ENCODE peak calls at places on chromosome 22, in four cellular contexts. U, K, H and R are unnamed samples.

GRCh38 chr22:43852605-43853327 is 9.5 kb downstream of the SULT4A1 start:
- DNase-seq in U (no peak), H (no peak), K (no peak), R (no peak)

GRCh38 chr22:47341464-47341863 is 579.0 kb downstream of the TBC1D22A start:
- DNase-seq in K (no peak), H (no peak), U (no peak), R (no peak)

GRCh38 chr22:19121631-19122142 is 525 bp downstream of the DGCR2 start:
- DNase-seq in H (no peak), U (peak), K (no peak), R (no peak)

GRCh38 chr22:43101306-43101705 is 9.2 kb upstream of the BIK start:
- DNase-seq in K (no peak), H (no peak), U (no peak), R (no peak)

GRCh38 chr22:17247832-17248231 is 28.6 kb upstream of the ADA2 start:
- DNase-seq in H (no peak), U (no peak), K (no peak), R (no peak)

GRCh38 chr22:44719586-44720368 is 17.8 kb downstream of the PRR5 start:
- DNase-seq in H (no peak), K (no peak), U (no peak), R (no peak)

GRCh38 chr22:20563464-20563906 is 56.1 kb downstream of the MED15 start:
- DNase-seq in U (no peak), K (no peak), H (no peak), R (no peak)

GRCh38 chr22:50481440-50482106 is at the start of gene ADM2:
- DNase-seq in U (peak), K (no peak), H (no peak), R (no peak)

GRCh38 chr22:42434283-42434682 is 2.1 kb upstream of the NFAM1 start:
- DNase-seq in H (no peak), U (no peak), K (no peak), R (no peak)

GRCh38 chr22:28736296-28737155 is 5.1 kb downstream of the CHEK2 start:
- DNase-seq in K (no peak), H (no peak), U (no peak), R (no peak)

GRCh38 chr22:27754247-27754887 is 47.2 kb downstream of the MN1 start:
- DNase-seq in U (no peak), K (no peak), H (peak), R (no peak)

GRCh38 chr22:44071760-44072159 is 47.7 kb downstream of the PARVB start:
- DNase-seq in K (no peak), U (no peak), H (no peak), R (no peak)

GRCh38 chr22:29907753-29908515 is 25.0 kb downstream of the MTMR3 start:
- DNase-seq in K (no peak), H (peak), U (no peak), R (no peak)

GRCh38 chr22:48756146-48757111 is 1071.2 kb downstream of the BRD1 start:
- DNase-seq in U (no peak), H (no peak), K (no peak), R (no peak)

GRCh38 chr22:31286360-31287255 is 5.7 kb downstream of the PIK3IP1 start:
- DNase-seq in K (peak), H (no peak), U (no peak), R (no peak)

GRCh38 chr22:36761553-36762240 is 14.2 kb downstream of the IFT27 start:
- DNase-seq in K (no peak), H (no peak), U (no peak), R (no peak)

GRCh38 chr22:32527756-32528155 is 53.1 kb downstream of the FBXO7 start:
- DNase-seq in K (no peak), H (no peak), U (no peak), R (no peak)

GRCh38 chr22:21015051-21016006 is at the start of gene P2RX6:
- DNase-seq in U (no peak), H (peak), K (no peak), R (no peak)

GRCh38 chr22:43217285-43218030 is 30.5 kb upstream of the TTLL12 start:
- DNase-seq in K (no peak), H (no peak), U (no peak), R (no peak)

GRCh38 chr22:23542933-23543332 is 37.2 kb downstream of the IGLL1 start:
- DNase-seq in H (no peak), U (no peak), K (no peak), R (no peak)

GRCh38 chr22:46533434-46533833 is 4.0 kb downstream of the CELSR1 start:
- DNase-seq in K (no peak), U (no peak), H (no peak), R (no peak)